ENCODE peak calls at places on chromosome 1, in seven cellular contexts. H, Z, E, M, P, N and T are unnamed samples.

GRCh38 chr1:206500046-206500445 is 7.3 kb upstream of the RASSF5 start:
- DNase-seq in H (no peak), Z (no peak), E (no peak), M (no peak), P (no peak), N (no peak), T (no peak)

GRCh38 chr1:29415861-29416260 is 179.5 kb downstream of the PTPRU start:
- DNase-seq in H (no peak), Z (no peak), E (no peak), M (no peak), P (no peak), N (no peak), T (no peak)

GRCh38 chr1:118983558-118984021 is 4.6 kb downstream of the TBX15 start:
- DNase-seq in H (no peak), Z (no peak), E (no peak), M (no peak), P (no peak), N (peak), T (peak)

GRCh38 chr1:218030846-218031245 is 254.2 kb upstream of the RRP15 start:
- DNase-seq in H (no peak), Z (no peak), E (no peak), M (no peak), P (no peak), N (no peak), T (no peak)

GRCh38 chr1:196680107-196680506 is 28.3 kb downstream of the CFH start:
- DNase-seq in H (peak), Z (peak), E (peak), M (no peak), P (no peak), N (no peak), T (peak)

GRCh38 chr1:32904797-32905196 is 3.6 kb upstream of the TMEM54 start:
- DNase-seq in H (no peak), Z (no peak), E (no peak), M (no peak), P (no peak), N (no peak), T (no peak)

GRCh38 chr1:24754229-24754628 is 9.0 kb downstream of the CLIC4 start:
- DNase-seq in H (no peak), Z (no peak), E (no peak), M (no peak), P (no peak), N (no peak), T (peak)

GRCh38 chr1:18429654-18430053 is 51.1 kb upstream of the KLHDC7A start:
- DNase-seq in H (no peak), Z (no peak), E (no peak), M (no peak), P (no peak), N (no peak), T (no peak)

GRCh38 chr1:200279810-200280411 is 129.9 kb downstream of the ZNF281 start:
- DNase-seq in H (peak), Z (peak), E (peak), M (peak), P (peak), N (peak), T (peak)

GRCh38 chr1:164608651-164609057 is 49.7 kb downstream of the PBX1 start:
- DNase-seq in H (no peak), Z (no peak), E (no peak), M (no peak), P (no peak), N (peak), T (peak)

GRCh38 chr1:167136191-167136614 is 42.3 kb downstream of the STYXL2 start:
- DNase-seq in H (peak), Z (peak), E (peak), M (peak), P (no peak), N (peak), T (peak)

GRCh38 chr1:175600721-175601440 is 142.5 kb downstream of the TNR start:
- DNase-seq in H (no peak), Z (no peak), E (no peak), M (no peak), P (no peak), N (no peak), T (no peak)

DNA sequence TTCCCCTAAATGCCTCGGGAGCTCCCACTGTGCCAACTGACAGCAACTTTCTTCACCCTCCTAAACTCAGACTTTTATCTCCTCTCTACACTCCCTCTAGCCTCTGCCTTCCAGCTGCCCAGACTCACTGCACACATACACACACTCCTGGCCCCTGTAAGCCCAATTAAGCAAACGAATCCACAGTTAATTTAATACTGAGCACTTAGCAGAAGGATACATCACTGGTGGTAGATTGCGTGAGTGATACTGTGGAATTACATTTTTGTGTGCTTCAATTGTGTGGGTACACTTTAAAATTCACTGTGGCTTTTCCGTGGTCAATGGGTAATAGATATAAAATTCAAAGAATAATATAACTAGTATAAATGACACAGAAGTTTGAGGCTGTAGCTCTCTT is 33.6 kb upstream of the GJB5 start:
- DNase-seq in H (no peak), Z (no peak), E (no peak), M (no peak), P (no peak), N (no peak), T (no peak)
- H3K4me2 ChIP-seq in H (no peak), Z (no peak), E (no peak), M (no peak), P (no peak), N (no peak), T (no peak)

GRCh38 chr1:5432436-5432835 is 559.8 kb downstream of the NPHP4 start:
- DNase-seq in H (no peak), Z (no peak), E (no peak), M (no peak), P (no peak), N (no peak), T (no peak)

GRCh38 chr1:5428391-5428790 is 563.8 kb downstream of the NPHP4 start:
- DNase-seq in H (no peak), Z (no peak), E (no peak), M (no peak), P (no peak), N (no peak), T (no peak)

GRCh38 chr1:5427026-5427613 is 565.1 kb downstream of the NPHP4 start:
- DNase-seq in H (no peak), Z (no peak), E (no peak), M (peak), P (no peak), N (no peak), T (no peak)

GRCh38 chr1:5430911-5431310 is 561.3 kb downstream of the NPHP4 start:
- DNase-seq in H (no peak), Z (no peak), E (no peak), M (no peak), P (no peak), N (no peak), T (no peak)

DNA sequence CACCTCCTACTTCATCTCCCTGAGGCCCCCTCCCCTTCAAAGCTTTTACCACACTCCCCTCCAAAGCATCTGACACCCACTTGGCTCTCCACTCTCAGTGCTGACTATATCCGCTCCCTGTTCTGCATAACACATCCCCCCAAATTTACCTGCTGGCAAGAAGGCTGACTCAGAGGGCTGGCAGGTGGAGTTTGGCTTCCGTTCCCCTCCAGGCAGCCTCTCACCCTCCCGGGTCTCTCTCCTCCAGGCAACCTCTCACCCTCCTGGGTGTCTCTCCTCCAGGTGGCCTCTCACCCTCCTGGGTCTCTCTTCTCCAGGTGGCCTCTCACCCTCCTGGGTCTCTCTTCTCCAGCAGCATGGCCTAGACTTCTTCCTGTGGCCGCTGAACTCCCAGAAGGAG is 562.1 kb downstream of the NPHP4 start:
- DNase-seq in H (no peak), Z (no peak), E (no peak), M (no peak), P (no peak), N (no peak), T (no peak)
- H3K4me2 ChIP-seq in H (no peak), Z (no peak), E (no peak), M (no peak), P (no peak), N (no peak), T (no peak)

GRCh38 chr1:228110536-228110935 is 1.4 kb upstream of the MRPL55 start:
- DNase-seq in H (no peak), Z (no peak), E (no peak), M (no peak), P (no peak), N (no peak), T (no peak)
- H3K4me2 ChIP-seq in H (peak), Z (no peak), E (no peak), M (no peak), P (peak), N (no peak), T (peak)

GRCh38 chr1:97721221-97721620 is 199.6 kb downstream of the DPYD start:
- DNase-seq in H (no peak), Z (no peak), E (no peak), M (no peak), P (no peak), N (no peak), T (no peak)
- H3K4me2 ChIP-seq in H (no peak), Z (no peak), E (no peak), M (no peak), P (no peak), N (no peak), T (no peak)

DNA sequence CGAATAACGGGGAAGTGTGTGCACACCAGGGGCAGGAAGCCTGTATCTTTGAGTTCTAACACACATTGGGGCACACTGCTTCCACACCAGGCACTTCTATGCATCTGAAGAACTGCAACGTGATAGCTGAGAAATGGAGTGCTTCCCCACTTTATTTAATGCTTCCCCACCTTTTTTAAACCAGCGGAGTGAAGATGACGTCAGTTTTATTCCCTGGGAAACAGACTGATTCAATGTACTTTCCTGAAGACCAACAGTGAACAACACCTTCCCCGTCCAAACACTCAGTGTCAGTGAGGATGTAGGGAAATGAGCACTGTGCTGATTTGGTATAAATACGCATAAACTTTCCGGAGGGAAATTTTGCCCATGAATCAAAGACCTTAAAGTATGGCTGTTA is 87.1 kb downstream of the PGBD5 start:
- DNase-seq in H (no peak), Z (no peak), E (no peak), M (no peak), P (no peak), N (no peak), T (no peak)
- H3K4me2 ChIP-seq in H (no peak), Z (no peak), E (no peak), M (no peak), P (no peak), N (no peak), T (no peak)

GRCh38 chr1:50414853-50415234 is 8.4 kb downstream of the DMRTA2 start:
- DNase-seq in H (no peak), Z (no peak), E (no peak), M (no peak), P (no peak), N (no peak), T (no peak)
- H3K4me2 ChIP-seq in H (no peak), Z (no peak), E (no peak), M (no peak), P (no peak), N (peak), T (no peak)